ENCODE peak calls at places on chromosome 21, in six cellular contexts. L is HAP-1, T is MCF 10A, R is choroid plexus epithelial cell, S is germinal center, P is NCI-H748 treated with DMSO at 0.1 percent for 48 hours. X is an unnamed sample.

GRCh38 chr21:17003221-17003620 is 509.6 kb upstream of the CXADR start:
- DNase-seq in R (peak; percentile 51), L (no peak), P (no peak), T (no peak), S (no peak), X (no peak)

GRCh38 chr21:39048574-39048973 is 134.7 kb downstream of the PSMG1 start:
- DNase-seq in T (peak; percentile 86), L (no peak), P (no peak), R (peak; percentile 39), S (no peak), X (no peak)

GRCh38 chr21:45779226-45779625 is 135.7 kb downstream of the PCBP3 start:
- DNase-seq in L (no peak), P (no peak), T (no peak), S (no peak), R (no peak), X (no peak)

GRCh38 chr21:46097826-46098286 is at the start of gene COL6A2:
- DNase-seq in R (peak; percentile 59), T (peak; percentile 16), P (no peak), S (peak; percentile 67), L (peak; percentile 79), X (peak; percentile 10)

GRCh38 chr21:25891596-25891995 is 156.8 kb downstream of the GABPA start:
- DNase-seq in S (no peak), T (no peak), L (no peak), R (no peak), P (no peak), X (no peak)

GRCh38 chr21:34974162-34974981 is 74.7 kb downstream of the RUNX1 start:
- DNase-seq in S (peak; percentile 55), R (no peak), P (no peak), L (no peak), T (no peak), X (no peak)

GRCh38 chr21:35974801-35975200 is 85.5 kb downstream of the SETD4 start:
- DNase-seq in L (peak; percentile 19), P (peak; percentile 54), R (peak; percentile 12), S (no peak), T (no peak), X (no peak)

GRCh38 chr21:31710586-31710985 is 21.3 kb downstream of the SCAF4 start:
- DNase-seq in S (no peak), L (no peak), P (no peak), T (peak; percentile 30), R (peak; percentile 67), X (no peak)

GRCh38 chr21:38505654-38506523 is 7.6 kb upstream of the ERG start:
- DNase-seq in T (peak; percentile 81), S (no peak), P (peak; percentile 79), L (peak; percentile 9), R (peak; percentile 89), X (peak; percentile 13)

GRCh38 chr21:46226920-46227599 is 1.5 kb downstream of the LSS start:
- DNase-seq in P (no peak), R (peak; percentile 88), T (peak; percentile 73), L (peak; percentile 30), S (peak; percentile 24), X (no peak)

GRCh38 chr21:22544747-22545146 is 1546.5 kb downstream of the NCAM2 start:
- DNase-seq in P (no peak), S (no peak), T (no peak), R (no peak), L (no peak), X (no peak)

GRCh38 chr21:46060596-46061061 is 37.3 kb upstream of the COL6A2 start:
- DNase-seq in P (no peak), L (no peak), R (peak; percentile 98), T (peak; percentile 84), S (no peak), X (no peak)

GRCh38 chr21:46418265-46418946 is 40.3 kb upstream of the DIP2A start:
- DNase-seq in P (no peak), S (no peak), R (no peak), L (no peak), T (no peak), X (no peak)

GRCh38 chr21:36330904-36331303 is 10.9 kb downstream of the MORC3 start:
- DNase-seq in S (peak; percentile 61), P (no peak), T (peak; percentile 67), L (peak; percentile 64), R (peak; percentile 79), X (peak; percentile 33)

GRCh38 chr21:41976611-41977010 is 22.8 kb upstream of the C2CD2 start:
- DNase-seq in P (no peak), T (no peak), S (no peak), R (no peak), L (no peak), X (no peak)

GRCh38 chr21:26887241-26887640 is 42.0 kb upstream of the ADAMTS1 start:
- DNase-seq in R (peak; percentile 60), P (no peak), S (no peak), T (no peak), L (no peak), X (no peak)

GRCh38 chr21:17539743-17540341 is 27.0 kb downstream of the CXADR start:
- DNase-seq in T (no peak), P (no peak), L (no peak), R (no peak), S (no peak), X (no peak)

GRCh38 chr21:34788879-34789278 is 120.1 kb downstream of the CLIC6 start:
- DNase-seq in P (no peak), S (no peak), T (no peak), R (no peak), L (no peak), X (no peak)

GRCh38 chr21:45138199-45139002 is 64.0 kb downstream of the ADARB1 start:
- DNase-seq in T (peak; percentile 77), R (peak; percentile 81), L (peak; percentile 89), S (peak; percentile 58), P (no peak), X (peak; percentile 58)

GRCh38 chr21:28220670-28221069 is 772.0 kb downstream of the LTN1 start:
- DNase-seq in S (no peak), T (no peak), R (peak; percentile 72), P (no peak), L (no peak), X (no peak)

GRCh38 chr21:27077501-27077900 is 110.6 kb upstream of the ADAMTS5 start:
- DNase-seq in S (no peak), R (no peak), L (no peak), P (no peak), T (no peak), X (no peak)

GRCh38 chr21:39115659-39116235 is 67.5 kb downstream of the PSMG1 start:
- DNase-seq in S (no peak), R (no peak), L (no peak), T (no peak), P (no peak), X (no peak)

GRCh38 chr21:39406065-39406464 is 39.5 kb downstream of the LCA5L start:
- DNase-seq in S (no peak), R (no peak), L (no peak), P (no peak), T (no peak), X (no peak)

GRCh38 chr21:44969965-44970755 is 30.3 kb downstream of the SLX9 start:
- DNase-seq in L (no peak), R (no peak), T (no peak), S (no peak), P (no peak), X (no peak)

GRCh38 chr21:31343680-31344480 is at the start of gene TIAM1:
- DNase-seq in P (peak; percentile 9), S (no peak), T (peak; percentile 86), L (no peak), R (peak; percentile 81), X (peak; percentile 61)

GRCh38 chr21:15144026-15144425 is 79.2 kb upstream of the NRIP1 start:
- DNase-seq in S (no peak), P (no peak), T (no peak), L (no peak), R (peak; percentile 32), X (no peak)

GRCh38 chr21:33587792-33588484 is 546 bp downstream of the DONSON start:
- DNase-seq in T (peak; percentile 40), L (peak; percentile 59), P (peak; percentile 10), R (peak; percentile 37), S (peak; percentile 36), X (peak; percentile 37)

GRCh38 chr21:34737115-34737514 is 68.3 kb downstream of the CLIC6 start:
- DNase-seq in R (no peak), L (no peak), S (no peak), P (no peak), T (peak; percentile 22), X (no peak)

GRCh38 chr21:25895565-25896205 is 160.9 kb downstream of the GABPA start:
- DNase-seq in S (peak; percentile 21), T (peak; percentile 55), R (peak; percentile 55), L (peak; percentile 23), P (peak; percentile 53), X (no peak)

GRCh38 chr21:37128069-37128468 is 55.0 kb downstream of the TTC3 start:
- DNase-seq in R (no peak), S (no peak), P (no peak), L (no peak), T (no peak), X (no peak)

GRCh38 chr21:33760641-33761103 is 118.4 kb downstream of the ITSN1 start:
- DNase-seq in T (peak; percentile 4), L (no peak), R (peak; percentile 88), P (no peak), S (no peak), X (no peak)

GRCh38 chr21:15659768-15660423 is 69.9 kb upstream of the USP25 start:
- DNase-seq in P (no peak), S (no peak), T (no peak), R (no peak), L (no peak), X (no peak)

GRCh38 chr21:34687065-34687464 is 18.3 kb downstream of the CLIC6 start:
- DNase-seq in T (no peak), L (no peak), S (no peak), R (no peak), P (no peak), X (no peak)

GRCh38 chr21:42557420-42557819 is 43.8 kb downstream of the SLC37A1 start:
- DNase-seq in T (no peak), P (no peak), S (no peak), R (no peak), L (no peak), X (no peak)

GRCh38 chr21:33650929-33651505 is 8.7 kb downstream of the ITSN1 start:
- DNase-seq in T (no peak), S (no peak), R (peak; percentile 72), L (no peak), P (no peak), X (no peak)

GRCh38 chr21:15557925-15558324 is 171.9 kb upstream of the USP25 start:
- DNase-seq in R (no peak), T (no peak), P (no peak), L (peak; percentile 56), S (no peak), X (no peak)

GRCh38 chr21:44425307-44425894 is 29.9 kb upstream of the LRRC3 start:
- DNase-seq in R (no peak), T (peak; percentile 49), L (peak; percentile 5), P (no peak), S (no peak), X (no peak)

GRCh38 chr21:44996983-44997936 is 57.4 kb downstream of the SLX9 start:
- DNase-seq in R (no peak), T (no peak), P (no peak), S (no peak), L (no peak), X (no peak)

GRCh38 chr21:46063227-46063626 is 34.7 kb upstream of the COL6A2 start:
- DNase-seq in S (no peak), L (no peak), P (no peak), T (no peak), R (peak; percentile 42), X (no peak)

GRCh38 chr21:15249285-15249993 is 184.6 kb upstream of the NRIP1 start:
- DNase-seq in T (no peak), S (no peak), R (no peak), L (no peak), P (no peak), X (no peak)